ENCODE peak calls at places on chromosomes 16 and 17, in eight cellular contexts. Z is neural progenitor cell; Q is sigmoid colon; F is heart left ventricle; K is fibroblast of lung; A is stomach; W is CD8-positive, alpha-beta T cell; T is cardiac muscle cell. L is an unnamed sample. For H3K4me1, the result is how much of the 10 kb centered on the place peaks cover.

GRCh38 chr17:7561028-7561575 is 617 bp upstream of the SENP3 start:
- DNase-seq in Z (peak), Q (peak), F (peak), K (peak), A (peak), W (peak), T (peak), L (peak)

GRCh38 chr16:75248536-75249380 is 2.7 kb downstream of the BCAR1 start:
- DNase-seq in Z (no peak), Q (no peak), F (no peak), K (no peak), A (no peak), W (no peak), T (no peak), L (peak)

GRCh38 chr17:52027620-52028019 is 130.9 kb downstream of the CA10 start:
- DNase-seq in Z (no peak), Q (no peak), F (no peak), K (peak), A (no peak), W (no peak), T (peak), L (no peak)

GRCh38 chr16:67884684-67885083 is at the start of gene NRN1L:
- DNase-seq in Z (peak), Q (peak), F (peak), K (peak), A (peak), W (no peak), T (peak), L (peak)

GRCh38 chr17:45410144-45411091 is 22.3 kb downstream of the ARHGAP27 start:
- DNase-seq in Z (no peak), Q (no peak), F (peak), K (no peak), A (no peak), W (peak), T (no peak), L (no peak)

GRCh38 chr17:59496178-59496577 is 69.2 kb upstream of the DHX40 start:
- DNase-seq in Z (no peak), Q (no peak), F (no peak), K (no peak), A (no peak), W (no peak), T (no peak), L (no peak)

GRCh38 chr16:84138824-84139627 is 6.0 kb downstream of the HSDL1 start:
- DNase-seq in Z (peak), Q (no peak), F (peak), K (peak), A (peak), W (no peak), T (no peak), L (peak)

GRCh38 chr17:51085150-51085805 is 35.4 kb downstream of the SPAG9 start:
- DNase-seq in Z (no peak), Q (no peak), F (no peak), K (peak), A (no peak), W (no peak), T (peak), L (no peak)

GRCh38 chr16:19304670-19305240 is 19.2 kb downstream of the CLEC19A start:
- DNase-seq in Z (peak), Q (no peak), F (no peak), K (peak), A (no peak), W (no peak), T (no peak), L (no peak)

GRCh38 chr17:78322858-78323455 is 36.9 kb downstream of the SOCS3 start:
- DNase-seq in Z (no peak), Q (peak), F (peak), K (no peak), A (no peak), W (no peak), T (peak), L (peak)

GRCh38 chr16:75593825-75594820 is 27.9 kb downstream of the GABARAPL2 start:
- DNase-seq in Z (no peak), Q (no peak), F (no peak), K (peak), A (no peak), W (no peak), T (peak), L (no peak)

GRCh38 chr17:42087042-42087701 is 11.1 kb downstream of the ZNF385C start:
- DNase-seq in Z (no peak), Q (no peak), F (no peak), K (no peak), A (no peak), W (no peak), T (no peak), L (no peak)

GRCh38 chr16:22699356-22699755 is 114.6 kb upstream of the HS3ST2 start:
- DNase-seq in Z (no peak), Q (no peak), F (no peak), K (no peak), A (no peak), W (no peak), T (no peak), L (no peak)

GRCh38 chr17:64607862-64608565 is 54.1 kb downstream of the SMURF2 start:
- DNase-seq in Z (no peak), Q (no peak), F (no peak), K (no peak), A (no peak), W (no peak), T (no peak), L (no peak)

GRCh38 chr17:79811036-79811887 is 14.4 kb upstream of the CBX8 start:
- DNase-seq in Z (peak), Q (peak), F (no peak), K (no peak), A (no peak), W (no peak), T (no peak), L (no peak)

GRCh38 chr17:77120866-77121265 is 19.9 kb upstream of the SEC14L1 start:
- DNase-seq in Z (no peak), Q (no peak), F (no peak), K (peak), A (no peak), W (no peak), T (no peak), L (no peak)

GRCh38 chr17:17152385-17152784 is 53.7 kb downstream of the PLD6 start:
- DNase-seq in Z (no peak), Q (no peak), F (peak), K (peak), A (peak), W (no peak), T (peak), L (peak)

GRCh38 chr16:22727285-22728166 is 86.4 kb upstream of the HS3ST2 start:
- DNase-seq in Z (no peak), Q (no peak), F (no peak), K (no peak), A (no peak), W (no peak), T (no peak), L (no peak)

GRCh38 chr17:7466644-7467341 is 12.6 kb downstream of the ZBTB4 start:
- DNase-seq in Z (no peak), Q (peak), F (peak), K (peak), A (peak), W (no peak), T (peak), L (peak)

GRCh38 chr17:79949646-79950292 is 85.9 kb downstream of the TBC1D16 start:
- DNase-seq in Z (peak), Q (peak), F (peak), K (no peak), A (no peak), W (no peak), T (no peak), L (peak)

GRCh38 chr16:8718753-8719386 is 44.5 kb downstream of the ABAT start:
- DNase-seq in Z (no peak), Q (no peak), F (no peak), K (no peak), A (no peak), W (no peak), T (no peak), L (no peak)

DNA sequence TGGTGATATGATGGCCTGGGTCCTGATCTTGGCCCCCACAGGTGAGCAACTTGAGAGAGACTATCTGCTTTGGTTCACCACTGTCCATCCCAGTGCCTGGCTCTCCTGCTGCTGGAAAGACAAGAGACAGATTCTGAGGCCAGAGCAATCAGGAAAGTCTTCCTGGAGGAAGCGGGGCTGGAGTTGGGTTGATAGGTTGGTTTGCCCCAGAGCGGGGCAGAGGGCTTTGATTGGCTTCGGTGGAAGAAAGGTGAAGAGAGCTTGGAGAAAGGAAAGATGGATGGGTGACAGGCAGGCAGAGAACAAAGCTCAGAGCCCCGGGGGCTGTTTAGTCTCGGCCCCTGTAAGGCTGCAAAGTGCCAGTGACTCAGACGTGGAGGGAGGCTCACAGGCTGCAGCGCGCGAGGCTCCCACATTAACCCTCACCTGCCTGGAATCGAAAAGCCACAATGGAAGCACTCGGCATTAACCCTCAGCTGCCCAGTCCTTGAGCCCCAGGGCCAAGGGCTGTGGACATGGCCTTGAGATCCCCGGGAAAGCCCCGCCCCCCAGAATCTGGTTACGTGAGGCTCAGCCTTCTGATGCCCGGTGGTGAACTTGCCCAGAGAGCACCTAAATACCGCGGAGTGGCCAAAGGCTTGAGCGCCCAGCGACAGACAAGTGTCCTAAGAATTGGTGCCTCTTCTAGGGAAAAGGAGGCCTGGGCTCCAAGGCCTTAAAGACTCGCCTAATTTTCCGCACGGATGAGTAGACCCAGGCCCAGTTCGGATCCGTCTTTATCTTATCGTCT is 988 bp upstream of the CPNE2 start:
- DNase-seq in Z (peak), Q (peak), F (no peak), K (peak), A (peak), W (no peak), T (peak), L (peak)
- H3K27ac ChIP-seq in Z (no peak), Q (peak), F (no peak), K (no peak), A (no peak), W (no peak), T (peak), L (peak)

GRCh38 chr16:47180073-47180472 is 36.3 kb upstream of the NETO2 start:
- DNase-seq in Z (no peak), Q (no peak), F (no peak), K (no peak), A (no peak), W (no peak), T (no peak), L (no peak)
- H3K4me1 ChIP-seq in Z (under half), Q (under half), F (under half), K (under half), A (under half), W (under half), T (under half), L (under half)

DNA sequence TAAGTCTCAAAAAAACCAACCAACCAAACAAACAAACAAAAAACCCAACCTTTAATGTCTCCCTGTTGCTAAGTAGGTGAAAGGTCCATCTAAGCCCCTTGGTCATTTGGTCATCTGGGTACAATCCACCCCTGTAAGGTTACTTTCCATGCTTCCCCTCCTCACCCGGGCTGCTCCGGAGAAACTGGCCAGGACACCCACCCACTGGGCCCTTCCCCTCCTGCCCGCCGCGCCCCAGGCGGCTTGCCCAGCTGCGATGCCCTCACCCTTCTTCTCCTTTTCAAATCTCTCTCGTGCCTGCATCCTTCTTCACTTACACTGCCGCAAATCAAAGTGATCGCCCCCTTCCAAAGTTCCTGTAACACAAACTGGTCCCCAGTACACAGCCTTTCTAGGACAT is 2.0 kb downstream of the NTAN1 start:
- DNase-seq in Z (no peak), Q (no peak), F (no peak), K (no peak), A (no peak), W (no peak), T (no peak), L (no peak)
- H3K27ac ChIP-seq in Z (no peak), Q (peak), F (no peak), K (no peak), A (no peak), W (no peak), T (no peak), L (no peak)

DNA sequence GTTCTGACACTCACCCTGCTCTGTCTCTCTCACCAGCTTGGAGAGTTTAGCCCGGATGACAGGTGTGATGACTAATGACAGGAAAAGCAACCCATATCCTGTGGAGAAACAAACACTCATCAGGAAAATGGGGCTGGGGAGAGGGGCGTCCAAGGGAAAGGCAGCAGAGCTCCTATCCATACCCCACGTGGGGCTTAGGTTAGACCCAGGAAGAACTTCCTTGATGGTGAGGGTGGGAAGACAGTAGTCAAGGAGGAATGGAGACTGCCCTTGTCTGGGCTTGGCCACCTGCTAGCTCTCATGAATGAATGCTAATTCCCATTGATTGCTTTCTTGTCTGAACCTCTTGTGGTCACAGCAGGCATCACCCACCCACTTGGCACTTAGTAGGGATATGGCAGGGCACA is 3.8 kb downstream of the SLC46A1 start:
- DNase-seq in Z (no peak), Q (no peak), F (no peak), K (no peak), A (no peak), W (no peak), T (no peak), L (no peak)
- H3K4me1 ChIP-seq in Z (under half), Q (under half), F (under half), K (under half), A (under half), W (under half), T (under half), L (under half)

GRCh38 chr16:27312580-27313421 is 973 bp upstream of the IL4R start:
- DNase-seq in Z (no peak), Q (peak), F (no peak), K (no peak), A (no peak), W (no peak), T (no peak), L (no peak)
- H3K27ac ChIP-seq in Z (no peak), Q (peak), F (peak), K (peak), A (peak), W (peak), T (peak), L (peak)

GRCh38 chr17:82103588-82104451 is 5.8 kb upstream of the FASN start:
- DNase-seq in Z (peak), Q (peak), F (no peak), K (no peak), A (peak), W (no peak), T (peak), L (peak)
- H3K4me1 ChIP-seq in Z (half or more), Q (under half), F (under half), K (under half), A (half or more), W (under half), T (under half), L (half or more)

GRCh38 chr16:70801611-70802010 is 653 bp upstream of the VAC14 start:
- DNase-seq in Z (no peak), Q (no peak), F (no peak), K (no peak), A (no peak), W (no peak), T (no peak), L (no peak)
- H3K27ac ChIP-seq in Z (no peak), Q (no peak), F (no peak), K (no peak), A (no peak), W (peak), T (no peak), L (no peak)

GRCh38 chr17:31581022-31581483 is 189.6 kb downstream of the RAB11FIP4 start:
- DNase-seq in Z (no peak), Q (peak), F (peak), K (peak), A (peak), W (no peak), T (peak), L (peak)
- H3K4me1 ChIP-seq in Z (under half), Q (under half), F (under half), K (under half), A (under half), W (under half), T (under half), L (under half)

DNA sequence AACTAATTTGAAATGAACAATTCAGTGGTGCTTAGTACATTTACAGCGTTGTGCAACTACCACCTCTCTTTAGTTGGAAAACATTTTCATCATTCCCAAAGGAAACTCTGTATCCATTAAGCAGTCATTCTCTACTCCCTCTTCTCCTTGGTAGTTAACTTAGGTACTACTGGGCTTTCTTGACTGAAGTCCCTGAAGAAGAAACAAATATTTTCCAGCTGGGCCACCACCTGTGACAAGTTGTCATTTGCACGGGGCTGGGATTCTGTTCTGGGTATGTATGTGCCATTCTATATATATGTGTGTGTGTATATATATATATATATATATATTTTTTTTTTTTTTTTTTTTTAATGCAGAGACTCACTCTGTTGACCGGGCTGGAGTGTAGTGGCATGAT is 15.4 kb upstream of the RMI2 start:
- DNase-seq in Z (no peak), Q (no peak), F (no peak), K (no peak), A (no peak), W (no peak), T (peak), L (no peak)
- H3K27ac ChIP-seq in Z (no peak), Q (peak), F (no peak), K (no peak), A (no peak), W (no peak), T (no peak), L (no peak)

L was measured in psoas muscle.